ENCODE peak calls at places on chromosomes 13 and 19, in ten cellular contexts. Z, G, F, U, W, K, J, B, I and S are unnamed samples.

GRCh38 chr19:17479325-17479791 is 9.0 kb downstream of the SLC27A1 start:
- DNase-seq in F (no peak), I (no peak), U (peak), Z (no peak), K (no peak), G (peak), J (no peak), B (no peak), W (no peak), S (no peak)

GRCh38 chr13:106357198-106357597 is 178.3 kb downstream of the EFNB2 start:
- DNase-seq in U (peak), Z (no peak), W (no peak), J (no peak), F (no peak), K (no peak), B (no peak), I (peak), G (no peak), S (no peak)

GRCh38 chr19:38877781-38878574 is at the start of gene RINL:
- DNase-seq in Z (peak), K (no peak), W (no peak), I (no peak), F (peak), G (no peak), B (peak), U (no peak), J (peak), S (peak)

GRCh38 chr13:109427148-109427547 is 359.2 kb downstream of the IRS2 start:
- DNase-seq in Z (no peak), G (no peak), F (no peak), J (no peak), U (no peak), W (peak), K (no peak), B (no peak), I (no peak), S (no peak)

GRCh38 chr13:31046711-31047279 is 114.3 kb downstream of the TEX26 start:
- DNase-seq in F (no peak), K (peak), Z (no peak), G (peak), J (no peak), W (no peak), B (no peak), U (peak), I (no peak), S (no peak)

GRCh38 chr13:110341445-110342247 is 34.6 kb downstream of the COL4A2 start:
- DNase-seq in Z (no peak), B (no peak), W (no peak), G (no peak), J (no peak), I (no peak), U (peak), K (no peak), F (no peak), S (no peak)

GRCh38 chr13:51913421-51914136 is 51.8 kb downstream of the CCDC70 start:
- DNase-seq in I (no peak), W (no peak), K (peak), J (no peak), U (no peak), F (no peak), G (no peak), B (no peak), Z (no peak), S (no peak)

GRCh38 chr13:24092108-24092507 is 68.4 kb upstream of the SPATA13 start:
- DNase-seq in G (no peak), B (no peak), J (no peak), Z (no peak), K (no peak), I (no peak), W (no peak), U (no peak), F (no peak), S (no peak)

GRCh38 chr19:10654610-10655456 is 687 bp downstream of the ILF3 start:
- DNase-seq in G (peak), K (peak), W (no peak), U (peak), B (no peak), F (peak), Z (peak), I (peak), J (peak), S (peak)

GRCh38 chr19:10418281-10419199 is 1.8 kb upstream of the PDE4A start:
- DNase-seq in B (no peak), W (no peak), K (no peak), J (peak), G (no peak), I (peak), U (no peak), F (no peak), Z (no peak), S (no peak)

GRCh38 chr13:51844862-51845573 is at the start of gene TMEM272:
- DNase-seq in J (peak), F (peak), W (no peak), B (no peak), G (peak), U (peak), K (peak), Z (peak), I (peak), S (peak)

GRCh38 chr13:28492527-28493367 is 2.2 kb downstream of the FLT1 start:
- DNase-seq in Z (peak), F (peak), B (no peak), W (peak), I (peak), U (no peak), G (no peak), K (no peak), J (peak), S (no peak)

GRCh38 chr13:44826586-44827350 is 162.5 kb downstream of the NUFIP1 start:
- DNase-seq in J (no peak), G (no peak), K (no peak), I (no peak), Z (no peak), F (no peak), W (no peak), B (no peak), U (no peak), S (no peak)